ENCODE peak calls at places on chromosome 12, in seven cellular contexts. One of them, this sample, is unnamed.

GRCh38 chr12:67650127-67650495 is 1.6 kb downstream of the DYRK2 start:
- DNase-seq in sigmoid colon: no peak
- DNase-seq in H9: no peak
- DNase-seq in neural progenitor cell: peak
- DNase-seq in esophagus squamous epithelium: no peak
- DNase-seq in ovary: peak
- DNase-seq in mammary epithelial cell: no peak
- DNase-seq in this sample: peak

GRCh38 chr12:42756841-42757661 is 167.5 kb upstream of the PRICKLE1 start:
- DNase-seq in esophagus squamous epithelium: no peak
- DNase-seq in sigmoid colon: no peak
- DNase-seq in H9: peak
- DNase-seq in neural progenitor cell: peak
- DNase-seq in ovary: no peak
- DNase-seq in mammary epithelial cell: peak
- DNase-seq in this sample: peak

GRCh38 chr12:98911396-98911795 is 266.3 kb downstream of the APAF1 start:
- DNase-seq in ovary: no peak
- DNase-seq in H9: no peak
- DNase-seq in neural progenitor cell: no peak
- DNase-seq in sigmoid colon: no peak
- DNase-seq in esophagus squamous epithelium: no peak
- DNase-seq in mammary epithelial cell: no peak
- DNase-seq in this sample: no peak

GRCh38 chr12:14454098-14454907 is 88.8 kb downstream of the ATF7IP start:
- DNase-seq in H9: peak
- DNase-seq in esophagus squamous epithelium: no peak
- DNase-seq in neural progenitor cell: peak
- DNase-seq in ovary: no peak
- DNase-seq in mammary epithelial cell: peak
- DNase-seq in sigmoid colon: no peak
- DNase-seq in this sample: peak

GRCh38 chr12:12736759-12737676 is 19.9 kb downstream of the CDKN1B start:
- DNase-seq in sigmoid colon: no peak
- DNase-seq in H9: no peak
- DNase-seq in ovary: no peak
- DNase-seq in esophagus squamous epithelium: no peak
- DNase-seq in mammary epithelial cell: peak
- DNase-seq in neural progenitor cell: peak
- DNase-seq in this sample: no peak

GRCh38 chr12:129186952-129187351 is 333.7 kb downstream of the GLT1D1 start:
- DNase-seq in ovary: no peak
- DNase-seq in mammary epithelial cell: no peak
- DNase-seq in sigmoid colon: no peak
- DNase-seq in neural progenitor cell: peak
- DNase-seq in esophagus squamous epithelium: no peak
- DNase-seq in H9: no peak
- DNase-seq in this sample: no peak

GRCh38 chr12:26572131-26572530 is 260.9 kb downstream of the ITPR2 start:
- DNase-seq in esophagus squamous epithelium: no peak
- DNase-seq in neural progenitor cell: no peak
- DNase-seq in H9: no peak
- DNase-seq in ovary: no peak
- DNase-seq in mammary epithelial cell: no peak
- DNase-seq in sigmoid colon: no peak
- DNase-seq in this sample: no peak

GRCh38 chr12:122937622-122938091 is 28.6 kb downstream of the ABCB9 start:
- DNase-seq in mammary epithelial cell: no peak
- DNase-seq in ovary: no peak
- DNase-seq in sigmoid colon: no peak
- DNase-seq in esophagus squamous epithelium: no peak
- DNase-seq in neural progenitor cell: no peak
- DNase-seq in H9: no peak
- DNase-seq in this sample: no peak

GRCh38 chr12:86948851-86949250 is 692.7 kb upstream of the MGAT4C start:
- DNase-seq in mammary epithelial cell: no peak
- DNase-seq in sigmoid colon: no peak
- DNase-seq in esophagus squamous epithelium: no peak
- DNase-seq in ovary: no peak
- DNase-seq in H9: no peak
- DNase-seq in neural progenitor cell: no peak
- DNase-seq in this sample: no peak

GRCh38 chr12:106866426-106867080 is 89.2 kb upstream of the TMEM263 start:
- DNase-seq in mammary epithelial cell: peak
- DNase-seq in neural progenitor cell: no peak
- DNase-seq in sigmoid colon: no peak
- DNase-seq in esophagus squamous epithelium: no peak
- DNase-seq in ovary: no peak
- DNase-seq in H9: no peak
- DNase-seq in this sample: no peak

GRCh38 chr12:388547-389137 is 478 bp downstream of the KDM5A start:
- DNase-seq in H9: no peak
- DNase-seq in sigmoid colon: no peak
- DNase-seq in esophagus squamous epithelium: no peak
- DNase-seq in neural progenitor cell: peak
- DNase-seq in ovary: no peak
- DNase-seq in mammary epithelial cell: peak
- DNase-seq in this sample: peak

GRCh38 chr12:128652136-128652751 is 171.5 kb downstream of the SLC15A4 start:
- DNase-seq in mammary epithelial cell: no peak
- DNase-seq in ovary: no peak
- DNase-seq in neural progenitor cell: no peak
- DNase-seq in H9: no peak
- DNase-seq in sigmoid colon: no peak
- DNase-seq in esophagus squamous epithelium: no peak
- DNase-seq in this sample: no peak

GRCh38 chr12:53344824-53345485 is 8.8 kb upstream of the SP7 start:
- DNase-seq in ovary: peak
- DNase-seq in esophagus squamous epithelium: no peak
- DNase-seq in sigmoid colon: peak
- DNase-seq in H9: peak
- DNase-seq in neural progenitor cell: peak
- DNase-seq in mammary epithelial cell: peak
- DNase-seq in this sample: no peak

GRCh38 chr12:32891526-32891925 is 5.1 kb downstream of the PKP2 start:
- DNase-seq in ovary: no peak
- DNase-seq in neural progenitor cell: no peak
- DNase-seq in H9: no peak
- DNase-seq in esophagus squamous epithelium: no peak
- DNase-seq in mammary epithelial cell: no peak
- DNase-seq in sigmoid colon: no peak
- DNase-seq in this sample: no peak

GRCh38 chr12:68617160-68617926 is 6.6 kb downstream of the RAP1B start:
- DNase-seq in esophagus squamous epithelium: no peak
- DNase-seq in sigmoid colon: no peak
- DNase-seq in ovary: no peak
- DNase-seq in mammary epithelial cell: peak
- DNase-seq in H9: no peak
- DNase-seq in neural progenitor cell: no peak
- DNase-seq in this sample: no peak

GRCh38 chr12:31574803-31575573 is 15.9 kb downstream of the DENND5B start:
- DNase-seq in mammary epithelial cell: no peak
- DNase-seq in sigmoid colon: no peak
- DNase-seq in ovary: no peak
- DNase-seq in esophagus squamous epithelium: no peak
- DNase-seq in H9: no peak
- DNase-seq in neural progenitor cell: peak
- DNase-seq in this sample: no peak

GRCh38 chr12:131159660-131160059 is 206.0 kb downstream of the ADGRD1 start:
- DNase-seq in ovary: peak
- DNase-seq in mammary epithelial cell: no peak
- DNase-seq in esophagus squamous epithelium: no peak
- DNase-seq in neural progenitor cell: peak
- DNase-seq in H9: peak
- DNase-seq in sigmoid colon: no peak
- DNase-seq in this sample: no peak

DNA sequence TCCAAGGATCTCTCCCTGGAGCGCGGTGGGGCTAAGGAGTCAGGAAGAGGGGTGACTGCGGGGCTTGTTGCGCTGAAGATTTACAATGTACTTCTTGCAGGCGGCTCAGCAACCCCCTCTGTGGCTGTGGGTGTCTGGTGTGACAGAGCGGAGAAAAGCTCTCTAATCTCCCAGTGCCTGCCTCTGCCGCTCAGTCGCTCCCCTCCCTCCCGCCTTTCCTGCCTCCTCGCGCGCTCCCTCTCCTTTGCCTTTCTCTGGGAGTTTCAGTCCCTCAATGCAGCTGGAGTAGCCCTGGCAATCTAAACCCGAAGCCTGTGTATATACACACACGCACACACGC is 799 bp upstream of the TRHDE start:
- DNase-seq in neural progenitor cell: peak
- DNase-seq in mammary epithelial cell: no peak
- DNase-seq in H9: no peak
- DNase-seq in ovary: peak
- DNase-seq in esophagus squamous epithelium: no peak
- DNase-seq in sigmoid colon: no peak
- DNase-seq in this sample: no peak
- H3K27ac ChIP-seq in neural progenitor cell: no peak
- H3K27ac ChIP-seq in mammary epithelial cell: peak
- H3K27ac ChIP-seq in H9: no peak
- H3K27ac ChIP-seq in ovary: peak
- H3K27ac ChIP-seq in esophagus squamous epithelium: peak
- H3K27ac ChIP-seq in sigmoid colon: peak
- H3K27ac ChIP-seq in this sample: no peak

GRCh38 chr12:104490221-104490620 is 33.5 kb downstream of the CHST11 start:
- DNase-seq in sigmoid colon: no peak
- DNase-seq in H9: no peak
- DNase-seq in ovary: no peak
- DNase-seq in neural progenitor cell: no peak
- DNase-seq in esophagus squamous epithelium: no peak
- DNase-seq in mammary epithelial cell: no peak
- DNase-seq in this sample: no peak

GRCh38 chr12:104488383-104488782 is 31.6 kb downstream of the CHST11 start:
- DNase-seq in sigmoid colon: no peak
- DNase-seq in ovary: no peak
- DNase-seq in neural progenitor cell: no peak
- DNase-seq in esophagus squamous epithelium: no peak
- DNase-seq in H9: no peak
- DNase-seq in mammary epithelial cell: no peak
- DNase-seq in this sample: no peak

GRCh38 chr12:104485651-104486341 is 29.0 kb downstream of the CHST11 start:
- DNase-seq in esophagus squamous epithelium: no peak
- DNase-seq in mammary epithelial cell: no peak
- DNase-seq in H9: no peak
- DNase-seq in sigmoid colon: no peak
- DNase-seq in neural progenitor cell: no peak
- DNase-seq in ovary: no peak
- DNase-seq in this sample: no peak

GRCh38 chr12:104486416-104486815 is 29.7 kb downstream of the CHST11 start:
- DNase-seq in mammary epithelial cell: no peak
- DNase-seq in neural progenitor cell: no peak
- DNase-seq in sigmoid colon: no peak
- DNase-seq in ovary: no peak
- DNase-seq in esophagus squamous epithelium: no peak
- DNase-seq in H9: no peak
- DNase-seq in this sample: no peak

GRCh38 chr12:104486943-104487819 is 30.4 kb downstream of the CHST11 start:
- DNase-seq in mammary epithelial cell: no peak
- DNase-seq in H9: no peak
- DNase-seq in esophagus squamous epithelium: no peak
- DNase-seq in sigmoid colon: no peak
- DNase-seq in ovary: no peak
- DNase-seq in neural progenitor cell: no peak
- DNase-seq in this sample: no peak
- TF ChIP-seq CTCF in mammary epithelial cell: no peak
- TF ChIP-seq CTCF in H9: no peak
- TF ChIP-seq CTCF in esophagus squamous epithelium: no peak
- TF ChIP-seq CTCF in sigmoid colon: no peak
- TF ChIP-seq CTCF in ovary: no peak
- TF ChIP-seq CTCF in neural progenitor cell: no peak
- TF ChIP-seq CTCF in this sample: no peak

GRCh38 chr12:57853864-57854556 is 7.5 kb upstream of the CTDSP2 start:
- DNase-seq in H9: no peak
- DNase-seq in mammary epithelial cell: no peak
- DNase-seq in neural progenitor cell: no peak
- DNase-seq in sigmoid colon: no peak
- DNase-seq in esophagus squamous epithelium: no peak
- DNase-seq in ovary: no peak
- DNase-seq in this sample: no peak

GRCh38 chr12:57852620-57853509 is 6.3 kb upstream of the CTDSP2 start:
- DNase-seq in sigmoid colon: peak
- DNase-seq in mammary epithelial cell: no peak
- DNase-seq in esophagus squamous epithelium: no peak
- DNase-seq in ovary: peak
- DNase-seq in neural progenitor cell: peak
- DNase-seq in H9: peak
- DNase-seq in this sample: no peak

GRCh38 chr12:57850924-57851323 is 4.4 kb upstream of the CTDSP2 start:
- DNase-seq in sigmoid colon: no peak
- DNase-seq in ovary: peak
- DNase-seq in esophagus squamous epithelium: no peak
- DNase-seq in mammary epithelial cell: no peak
- DNase-seq in neural progenitor cell: peak
- DNase-seq in H9: peak
- DNase-seq in this sample: no peak

GRCh38 chr12:57852195-57852594 is 5.7 kb upstream of the CTDSP2 start:
- DNase-seq in ovary: no peak
- DNase-seq in sigmoid colon: peak
- DNase-seq in neural progenitor cell: no peak
- DNase-seq in H9: peak
- DNase-seq in mammary epithelial cell: no peak
- DNase-seq in esophagus squamous epithelium: no peak
- DNase-seq in this sample: no peak

GRCh38 chr12:57851552-57852186 is 5.1 kb upstream of the CTDSP2 start:
- DNase-seq in sigmoid colon: no peak
- DNase-seq in esophagus squamous epithelium: no peak
- DNase-seq in ovary: no peak
- DNase-seq in H9: no peak
- DNase-seq in neural progenitor cell: no peak
- DNase-seq in mammary epithelial cell: no peak
- DNase-seq in this sample: no peak
- H3K27ac ChIP-seq in sigmoid colon: peak
- H3K27ac ChIP-seq in esophagus squamous epithelium: peak
- H3K27ac ChIP-seq in ovary: no peak
- H3K27ac ChIP-seq in H9: no peak
- H3K27ac ChIP-seq in neural progenitor cell: no peak
- H3K27ac ChIP-seq in mammary epithelial cell: no peak
- H3K27ac ChIP-seq in this sample: no peak

GRCh38 chr12:103627189-103627855 is 40.2 kb downstream of the STAB2 start:
- DNase-seq in esophagus squamous epithelium: no peak
- DNase-seq in mammary epithelial cell: no peak
- DNase-seq in H9: no peak
- DNase-seq in sigmoid colon: no peak
- DNase-seq in ovary: no peak
- DNase-seq in neural progenitor cell: no peak
- DNase-seq in this sample: no peak

GRCh38 chr12:103623716-103624115 is 36.6 kb downstream of the STAB2 start:
- DNase-seq in H9: no peak
- DNase-seq in esophagus squamous epithelium: no peak
- DNase-seq in mammary epithelial cell: no peak
- DNase-seq in sigmoid colon: no peak
- DNase-seq in neural progenitor cell: no peak
- DNase-seq in ovary: no peak
- DNase-seq in this sample: no peak

DNA sequence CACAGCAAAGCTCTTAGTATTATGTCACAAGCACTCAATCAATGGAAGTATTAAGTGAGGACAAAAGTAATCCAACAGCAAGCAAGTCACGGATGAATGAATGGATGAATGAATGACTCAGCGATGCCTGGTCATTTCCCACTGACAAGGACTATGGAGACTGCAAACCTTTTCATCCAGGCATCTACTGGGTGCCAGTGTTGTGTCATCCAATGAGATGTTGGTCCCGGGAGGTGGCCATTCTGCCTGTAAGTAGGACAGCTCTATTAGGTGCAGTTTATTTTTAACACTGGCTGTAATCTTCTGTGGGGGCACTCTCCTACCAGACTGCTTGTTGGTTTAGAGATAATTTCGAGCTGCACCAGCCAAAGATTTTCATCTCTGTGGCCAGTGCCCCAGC is 39.4 kb downstream of the STAB2 start:
- DNase-seq in sigmoid colon: peak
- DNase-seq in mammary epithelial cell: peak
- DNase-seq in neural progenitor cell: peak
- DNase-seq in H9: peak
- DNase-seq in ovary: no peak
- DNase-seq in esophagus squamous epithelium: no peak
- DNase-seq in this sample: peak
- TF ChIP-seq CTCF in sigmoid colon: peak
- TF ChIP-seq CTCF in mammary epithelial cell: peak
- TF ChIP-seq CTCF in neural progenitor cell: peak
- TF ChIP-seq CTCF in H9: peak
- TF ChIP-seq CTCF in ovary: no peak
- TF ChIP-seq CTCF in esophagus squamous epithelium: no peak
- TF ChIP-seq CTCF in this sample: no peak